ENCODE peak calls at places on chromosomes 7 and 10, in six cellular contexts. Y, X, I, W, Z and B are unnamed samples. For H3K36me3, the result is how much of the 10 kb centered on the place peaks cover.

GRCh38 chr10:29392376-29393021 is 103.6 kb downstream of the LYZL1 start:
- DNase-seq in W (no peak), I (peak), Y (no peak), Z (peak), X (peak), B (peak)

GRCh38 chr10:4698075-4698474 is 127.9 kb upstream of the AKR1E2 start:
- DNase-seq in X (peak), Z (no peak), I (no peak), W (no peak), Y (no peak), B (peak)

GRCh38 chr7:888081-889024 is 12.0 kb downstream of the GET4 start:
- DNase-seq in Y (peak), W (no peak), I (no peak), X (no peak), Z (no peak), B (no peak)

GRCh38 chr7:47651355-47652317 is 69.7 kb upstream of the TNS3 start:
- DNase-seq in Y (no peak), Z (no peak), X (no peak), I (no peak), W (no peak), B (no peak)

GRCh38 chr7:155323001-155323638 is 25.4 kb downstream of the INSIG1 start:
- DNase-seq in Y (no peak), I (no peak), X (no peak), Z (no peak), W (no peak), B (no peak)

GRCh38 chr7:27095050-27095896 is 527 bp downstream of the HOXA1 start:
- DNase-seq in Z (no peak), I (peak), W (no peak), X (no peak), Y (no peak), B (no peak)

GRCh38 chr10:14186245-14186644 is 144.5 kb downstream of the FRMD4A start:
- DNase-seq in I (peak), Z (no peak), X (no peak), W (no peak), Y (no peak), B (no peak)

GRCh38 chr10:103241262-103242011 is 4.2 kb upstream of the RPEL1 start:
- DNase-seq in X (no peak), I (peak), Y (no peak), W (peak), Z (no peak), B (no peak)

GRCh38 chr10:44198780-44199097 is 186.2 kb downstream of the CXCL12 start:
- DNase-seq in Z (no peak), X (no peak), I (no peak), Y (peak), W (no peak), B (no peak)

GRCh38 chr10:86349940-86350630 is 16.5 kb downstream of the GRID1 start:
- DNase-seq in X (no peak), Z (no peak), W (peak), I (no peak), Y (no peak), B (no peak)

GRCh38 chr7:8360564-8361153 is 72.8 kb upstream of the NXPH1 start:
- DNase-seq in Y (no peak), Z (no peak), I (no peak), X (no peak), W (no peak), B (no peak)

GRCh38 chr7:101216001-101216859 is 1.2 kb downstream of the PLOD3 start:
- DNase-seq in I (no peak), X (peak), Z (no peak), Y (no peak), W (no peak), B (no peak)

GRCh38 chr7:158076215-158076614 is 511.4 kb downstream of the PTPRN2 start:
- DNase-seq in I (no peak), X (no peak), Z (no peak), Y (no peak), W (peak), B (no peak)
- H3K36me3 ChIP-seq in I (under half), X (under half), Z (under half), Y (under half), W (under half), B (under half)

DNA sequence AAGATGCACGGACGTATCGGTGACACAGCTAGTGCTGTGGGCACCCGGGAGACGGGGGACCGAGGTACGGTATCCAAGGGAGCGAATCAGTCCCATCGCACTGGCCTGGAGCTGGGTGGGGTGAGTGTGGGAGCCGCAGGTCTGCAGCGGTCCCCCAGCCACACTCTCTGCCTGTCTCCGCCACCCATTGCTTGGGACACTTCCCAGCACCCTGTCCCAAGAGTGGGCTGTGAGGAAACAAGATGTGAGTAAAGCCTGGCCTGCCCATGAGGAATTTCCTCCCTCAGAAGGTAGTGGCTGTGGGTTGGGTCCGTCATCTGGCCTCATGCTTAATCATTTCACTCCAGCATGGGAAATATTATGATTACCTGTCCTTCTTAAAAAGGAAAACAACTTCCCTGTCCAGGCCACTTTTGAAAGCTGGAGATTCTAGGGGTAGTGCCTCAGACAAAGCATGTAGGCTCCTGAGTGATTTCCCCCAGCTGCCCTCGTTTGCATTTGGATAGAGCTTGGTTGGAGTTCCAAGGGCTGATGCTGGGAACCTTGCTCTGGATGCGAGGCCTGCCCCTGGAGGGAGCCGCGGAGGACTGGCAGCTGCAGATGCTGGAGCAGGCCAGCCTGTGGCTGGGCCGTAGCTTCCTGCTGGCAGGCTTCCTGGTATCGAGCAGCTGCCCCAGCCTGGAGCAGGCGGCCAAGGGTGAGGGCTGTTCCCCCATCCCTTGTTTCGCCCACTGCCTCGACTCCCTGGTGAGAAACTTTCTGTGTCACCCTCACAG is 6.2 kb upstream of the ACTR3C start:
- DNase-seq in Y (no peak), X (no peak), I (peak), Z (no peak), W (no peak), B (no peak)
- H3K36me3 ChIP-seq in Y (under half), X (under half), I (under half), Z (under half), W (under half), B (half or more)

GRCh38 chr10:113161061-113161460 is 211.0 kb downstream of the TCF7L2 start:
- DNase-seq in Z (no peak), W (no peak), X (no peak), I (no peak), Y (no peak), B (no peak)

GRCh38 chr10:113159563-113159962 is 209.5 kb downstream of the TCF7L2 start:
- DNase-seq in I (no peak), Z (no peak), X (no peak), Y (no peak), W (no peak), B (no peak)

GRCh38 chr10:113162960-113163359 is 212.9 kb downstream of the TCF7L2 start:
- DNase-seq in Z (no peak), W (no peak), I (no peak), X (no peak), Y (no peak), B (no peak)

GRCh38 chr10:113153493-113154127 is 203.6 kb downstream of the TCF7L2 start:
- DNase-seq in Z (no peak), I (no peak), X (no peak), W (no peak), Y (no peak), B (no peak)

DNA sequence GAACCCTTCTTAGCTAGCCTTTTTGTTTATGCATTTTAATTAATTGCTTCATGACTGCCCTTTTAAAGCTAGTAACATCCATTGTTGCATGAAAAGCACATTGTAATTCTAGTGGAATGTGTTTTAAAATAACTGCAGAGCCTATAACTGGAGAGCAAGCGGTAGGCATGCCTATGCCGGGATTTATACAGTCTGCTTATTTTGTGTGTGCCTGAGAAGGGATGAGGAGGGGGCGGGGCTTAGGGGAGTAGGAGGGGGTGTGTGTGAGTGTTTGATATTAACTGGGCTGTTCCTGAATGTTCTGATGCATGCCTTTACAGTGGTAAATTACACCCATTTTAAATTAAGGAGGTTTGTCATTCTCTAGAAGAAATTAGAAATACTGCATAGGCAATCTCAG is 208.1 kb downstream of the TCF7L2 start:
- DNase-seq in X (no peak), W (no peak), Y (no peak), I (no peak), Z (no peak), B (peak)
- H3K36me3 ChIP-seq in X (under half), W (half or more), Y (under half), I (half or more), Z (under half), B (under half)

DNA sequence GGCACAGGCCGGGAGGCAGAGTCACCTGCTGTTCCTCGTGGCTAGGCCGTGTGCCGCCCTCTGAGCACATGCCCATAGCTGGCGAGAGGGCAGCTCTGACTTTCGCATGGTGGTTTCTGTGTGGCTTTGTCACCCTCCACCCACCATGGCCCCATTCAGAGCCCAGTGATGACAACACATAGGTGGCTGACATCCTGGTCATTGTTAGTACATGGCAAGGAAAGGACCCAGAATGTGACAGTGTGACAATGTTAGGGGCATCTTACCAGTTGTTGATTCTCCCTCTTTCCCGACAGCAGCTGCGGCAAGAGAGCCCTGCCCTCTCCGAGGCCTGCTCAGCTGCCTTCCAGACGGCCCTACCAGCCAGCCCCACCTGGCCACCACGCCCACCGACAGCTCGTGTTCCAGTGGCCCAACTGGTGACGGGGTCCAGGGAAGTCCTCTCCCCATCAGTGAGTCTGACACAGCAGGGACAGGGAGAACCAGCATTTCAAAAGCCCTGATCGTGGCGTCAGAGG is 52.2 kb downstream of the ZNF467 start:
- DNase-seq in I (peak), W (peak), Y (no peak), Z (no peak), X (no peak), B (no peak)
- H3K36me3 ChIP-seq in I (under half), W (under half), Y (under half), Z (under half), X (under half), B (under half)

DNA sequence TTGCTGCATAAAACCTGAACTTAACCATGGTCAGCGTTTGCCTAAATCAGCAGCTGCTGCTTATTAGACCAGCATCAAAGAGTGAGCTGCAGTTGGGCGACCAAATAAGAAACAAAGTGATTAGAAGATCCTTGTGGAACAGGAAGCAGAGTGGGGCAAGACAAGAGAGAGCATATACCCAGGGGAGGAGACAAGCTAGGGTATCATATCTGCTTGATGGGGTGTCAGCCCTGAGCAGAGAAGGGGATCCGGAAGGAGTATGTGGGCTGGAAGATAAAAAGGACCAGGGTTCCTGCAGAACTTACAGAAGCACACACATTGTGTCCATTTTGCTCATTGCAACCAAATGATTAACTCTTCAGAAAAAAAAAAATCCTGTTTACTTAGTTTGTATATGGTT is 213.6 kb downstream of the CELF2 start:
- DNase-seq in Z (no peak), Y (no peak), W (no peak), I (no peak), X (no peak), B (no peak)
- H3K36me3 ChIP-seq in Z (under half), Y (under half), W (under half), I (under half), X (under half), B (under half)

DNA sequence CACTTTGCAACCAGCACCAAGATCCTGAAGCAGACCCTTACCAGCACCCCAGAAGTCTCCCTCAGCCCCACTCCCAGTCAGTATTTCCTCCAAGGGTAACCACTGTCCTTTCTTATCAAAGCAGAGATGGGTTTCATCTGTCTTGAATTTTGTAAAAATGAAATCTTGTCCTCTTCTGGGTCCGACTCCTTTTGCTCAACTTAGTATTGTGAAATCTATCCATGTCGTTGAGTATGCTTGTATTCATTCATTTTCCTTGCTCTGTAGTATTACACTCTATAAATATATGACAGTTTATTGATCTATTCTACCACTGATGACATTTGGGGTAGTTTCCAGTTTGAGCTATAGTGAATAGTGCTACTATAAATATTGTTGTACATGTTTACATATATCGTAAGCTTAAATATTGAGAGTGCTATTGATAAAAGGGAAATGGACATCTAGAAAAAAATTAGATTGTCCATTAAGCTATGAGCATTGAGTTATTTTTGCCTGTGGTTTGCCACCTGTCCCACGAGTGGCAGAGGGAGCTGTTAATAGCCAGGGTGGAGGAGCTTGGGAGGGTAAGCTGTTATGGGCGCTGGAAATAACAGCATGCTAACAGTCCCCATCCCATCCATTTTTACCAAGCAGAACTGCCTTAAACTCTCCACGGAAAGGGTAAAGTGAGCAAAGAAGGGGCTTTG is 36.5 kb downstream of the AIFM2 start:
- DNase-seq in Y (no peak), I (no peak), X (no peak), W (no peak), Z (no peak), B (no peak)
- H3K36me3 ChIP-seq in Y (under half), I (half or more), X (under half), W (under half), Z (under half), B (half or more)

GRCh38 chr10:74083304-74083703 is 67.3 kb downstream of the AP3M1 start:
- DNase-seq in Z (no peak), X (no peak), I (no peak), W (no peak), Y (no peak), B (no peak)

GRCh38 chr10:74081192-74081803 is 69.3 kb downstream of the AP3M1 start:
- DNase-seq in I (peak), X (peak), Z (no peak), W (no peak), Y (no peak), B (peak)

GRCh38 chr10:74081918-74082317 is 68.7 kb downstream of the AP3M1 start:
- DNase-seq in Y (no peak), I (no peak), X (no peak), Z (no peak), W (no peak), B (no peak)

GRCh38 chr10:74079914-74080590 is 70.6 kb downstream of the AP3M1 start:
- DNase-seq in I (no peak), X (no peak), W (no peak), Z (no peak), Y (no peak), B (no peak)

DNA sequence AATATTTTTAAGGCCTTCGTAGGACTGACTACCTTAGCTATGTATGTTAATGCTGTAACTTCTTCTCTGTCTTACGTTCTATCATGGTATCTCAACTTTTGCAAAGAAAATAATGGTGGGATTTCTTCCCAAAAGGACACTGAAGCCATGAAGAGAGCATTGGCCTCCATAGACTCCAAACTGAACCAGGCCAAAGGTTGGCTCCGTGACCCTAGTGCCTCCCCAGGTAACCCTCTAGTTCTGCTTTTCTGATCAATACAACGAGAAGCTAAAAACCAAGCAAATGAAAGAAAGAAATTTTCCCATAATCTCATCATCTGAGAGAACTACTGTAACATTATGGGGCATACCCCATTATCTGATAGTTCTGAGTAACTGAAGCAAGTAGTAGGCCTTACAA is 68.3 kb downstream of the AP3M1 start:
- DNase-seq in I (no peak), Y (no peak), X (no peak), W (no peak), Z (no peak), B (no peak)
- H3K36me3 ChIP-seq in I (half or more), Y (under half), X (under half), W (under half), Z (under half), B (under half)

GRCh38 chr10:101789686-101790085 is 6.4 kb upstream of the NPM3 start:
- DNase-seq in I (no peak), Y (no peak), W (no peak), Z (no peak), X (no peak), B (no peak)

GRCh38 chr10:101797403-101798059 is 14.3 kb upstream of the NPM3 start:
- DNase-seq in W (no peak), I (no peak), Y (no peak), X (no peak), Z (no peak), B (no peak)

GRCh38 chr10:101793526-101793925 is 10.3 kb upstream of the NPM3 start:
- DNase-seq in Y (no peak), W (no peak), Z (no peak), I (no peak), X (no peak), B (no peak)
- H3K36me3 ChIP-seq in Y (under half), W (half or more), Z (half or more), I (half or more), X (under half), B (half or more)